ENCODE peak calls at places on chromosomes 5 and 9, in six cellular contexts. B is activated CD4-positive, alpha-beta T cell treated with anti-CD3 and anti-CD28 coated beads, Interleukin-2, amount 50 U/mL, for 24 hours; D is G401; C is activated naive CD4-positive, alpha-beta T cell; P is stimulated activated naive CD4-positive, alpha-beta T cell; E is tibial artery. X is an unnamed sample.

GRCh38 chr5:90878081-90878480 is 319.5 kb downstream of the ADGRV1 start:
- DNase-seq in B (no peak), D (no peak), C (no peak), P (no peak), E (no peak), X (no peak)

GRCh38 chr5:96661101-96661840 is 905 bp upstream of the CAST start:
- DNase-seq in B (no peak), D (peak), C (no peak), P (peak), E (peak), X (peak)

GRCh38 chr5:76622973-76623596 is at the start of gene F2RL2:
- DNase-seq in B (no peak), D (peak), C (no peak), P (no peak), E (no peak), X (no peak)

GRCh38 chr5:167796636-167797035 is 494.8 kb upstream of the WWC1 start:
- DNase-seq in B (no peak), D (no peak), C (no peak), P (no peak), E (no peak), X (no peak)

GRCh38 chr5:82765765-82766164 is 311.4 kb downstream of the TMEM167A start:
- DNase-seq in B (no peak), D (no peak), C (no peak), P (no peak), E (no peak), X (no peak)

GRCh38 chr9:91536211-91536691 is 112.6 kb upstream of the NFIL3 start:
- DNase-seq in B (no peak), D (no peak), C (no peak), P (no peak), E (no peak), X (peak)

GRCh38 chr5:181052526-181052927 is 12.5 kb downstream of the BTNL9 start:
- DNase-seq in B (no peak), D (no peak), C (no peak), P (no peak), E (no peak), X (no peak)

GRCh38 chr5:180172447-180173197 is 36.4 kb downstream of the RASGEF1C start:
- DNase-seq in B (no peak), D (peak), C (no peak), P (no peak), E (no peak), X (no peak)

GRCh38 chr5:68046445-68046844 is 169.1 kb upstream of the PIK3R1 start:
- DNase-seq in B (no peak), D (no peak), C (no peak), P (no peak), E (peak), X (no peak)

GRCh38 chr5:27568811-27569210 is 530.4 kb upstream of the CDH9 start:
- DNase-seq in B (no peak), D (no peak), C (no peak), P (no peak), E (no peak), X (no peak)

GRCh38 chr5:41527201-41527779 is 16.9 kb upstream of the PLCXD3 start:
- DNase-seq in B (no peak), D (no peak), C (no peak), P (no peak), E (peak), X (no peak)

GRCh38 chr9:131657456-131657855 is 82.4 kb downstream of the RAPGEF1 start:
- DNase-seq in B (no peak), D (no peak), C (no peak), P (no peak), E (no peak), X (no peak)

GRCh38 chr9:93905473-93906133 is 49.6 kb downstream of the BARX1 start:
- DNase-seq in B (no peak), D (no peak), C (no peak), P (no peak), E (peak), X (no peak)

GRCh38 chr5:60649288-60649917 is 50.6 kb downstream of the DEPDC1B start:
- DNase-seq in B (no peak), D (peak), C (no peak), P (no peak), E (no peak), X (peak)

GRCh38 chr5:74433255-74434123 is 207.0 kb downstream of the ENC1 start:
- DNase-seq in B (no peak), D (no peak), C (no peak), P (no peak), E (no peak), X (no peak)

GRCh38 chr9:126017758-126018157 is 270.6 kb downstream of the PBX3 start:
- DNase-seq in B (no peak), D (no peak), C (no peak), P (no peak), E (no peak), X (no peak)

GRCh38 chr5:146366904-146367303 is 28.3 kb downstream of the POU4F3 start:
- DNase-seq in B (no peak), D (no peak), C (no peak), P (no peak), E (no peak), X (no peak)

GRCh38 chr5:103829585-103829984 is 267.0 kb upstream of the NUDT12 start:
- DNase-seq in B (no peak), D (no peak), C (no peak), P (no peak), E (no peak), X (no peak)

GRCh38 chr9:93266521-93267001 is 82.6 kb downstream of the WNK2 start:
- DNase-seq in B (no peak), D (no peak), C (no peak), P (no peak), E (peak), X (no peak)

GRCh38 chr5:80389575-80389974 is 18.3 kb upstream of the ZFYVE16 start:
- DNase-seq in B (no peak), D (no peak), C (no peak), P (no peak), E (peak), X (no peak)

GRCh38 chr5:82165740-82166530 is 112.2 kb downstream of the RPS23 start:
- DNase-seq in B (no peak), D (peak), C (no peak), P (peak), E (peak), X (peak)

X was measured in NCI-H510A treated with DMSO at 0.1 percent for 48 hours.